ENCODE peak calls at places on chromosomes 11 and 22, in seven cellular contexts. O, X, R, I, Z, E and D are unnamed samples.

GRCh38 chr11:79139900-79140299 is 300.9 kb downstream of the TENM4 start:
- DNase-seq in O (no peak), X (no peak), R (no peak), I (no peak), Z (no peak), E (no peak), D (no peak)

GRCh38 chr22:34960005-34960404 is 106.0 kb upstream of the ISX start:
- DNase-seq in O (no peak), X (no peak), R (no peak), I (no peak), Z (no peak), E (no peak), D (no peak)

GRCh38 chr11:110565690-110566336 is 136.1 kb downstream of the FDX1 start:
- DNase-seq in O (peak; percentile 38), X (no peak), R (no peak), I (peak; percentile 11), Z (no peak), E (no peak), D (peak; percentile 76)

GRCh38 chr11:61138940-61139339 is 22.3 kb downstream of the VPS37C start:
- DNase-seq in O (no peak), X (no peak), R (peak; percentile 36), I (no peak), Z (peak; percentile 64), E (no peak), D (no peak)

GRCh38 chr11:22491826-22492225 is 133.8 kb downstream of the FANCF start:
- DNase-seq in O (no peak), X (no peak), R (no peak), I (no peak), Z (no peak), E (no peak), D (no peak)

GRCh38 chr11:27300974-27301373 is 62.0 kb downstream of the CCDC34 start:
- DNase-seq in O (no peak), X (no peak), R (no peak), I (peak; percentile 24), Z (no peak), E (no peak), D (peak; percentile 84)

GRCh38 chr11:121513807-121514206 is 61.0 kb upstream of the SORL1-AS1 start:
- DNase-seq in O (no peak), X (no peak), R (no peak), I (no peak), Z (no peak), E (no peak), D (no peak)

GRCh38 chr11:96376796-96377195 is 12.9 kb downstream of the CCDC82 start:
- DNase-seq in O (no peak), X (no peak), R (no peak), I (no peak), Z (no peak), E (no peak), D (no peak)

GRCh38 chr11:13368041-13368446 is 90.5 kb downstream of the BMAL1 start:
- DNase-seq in O (no peak), X (no peak), R (no peak), I (no peak), Z (no peak), E (no peak), D (peak; percentile 23)

GRCh38 chr11:86918943-86919342 is 36.3 kb downstream of the FZD4 start:
- DNase-seq in O (no peak), X (no peak), R (no peak), I (no peak), Z (no peak), E (no peak), D (no peak)

GRCh38 chr11:2550606-2550970 is 105.8 kb downstream of the KCNQ1 start:
- DNase-seq in O (no peak), X (no peak), R (no peak), I (no peak), Z (no peak), E (no peak), D (no peak)

GRCh38 chr11:111530091-111530490 is 10.4 kb upstream of the LAYN start:
- DNase-seq in O (no peak), X (no peak), R (no peak), I (no peak), Z (no peak), E (no peak), D (peak; percentile 76)

GRCh38 chr11:1230121-1230455 is 7.2 kb downstream of the MUC5B start:
- DNase-seq in O (no peak), X (no peak), R (no peak), I (no peak), Z (peak; percentile 59), E (no peak), D (no peak)

GRCh38 chr11:109023029-109023428 is 358.2 kb downstream of the DDX10 start:
- DNase-seq in O (no peak), X (no peak), R (no peak), I (no peak), Z (no peak), E (no peak), D (no peak)

GRCh38 chr11:75281469-75282095 is 41.0 kb downstream of the TPBGL start:
- DNase-seq in O (no peak), X (no peak), R (no peak), I (no peak), Z (peak; percentile 41), E (no peak), D (no peak)

GRCh38 chr11:111918390-111919256 is at the start of gene C11orf52:
- DNase-seq in O (peak; percentile 83), X (no peak), R (peak; percentile 73), I (peak; percentile 97), Z (peak; percentile 90), E (no peak), D (peak; percentile 79)

GRCh38 chr11:77547863-77548551 is 41.7 kb upstream of the AQP11 start:
- DNase-seq in O (no peak), X (no peak), R (peak; percentile 81), I (peak; percentile 81), Z (no peak), E (no peak), D (peak; percentile 64)

DNA sequence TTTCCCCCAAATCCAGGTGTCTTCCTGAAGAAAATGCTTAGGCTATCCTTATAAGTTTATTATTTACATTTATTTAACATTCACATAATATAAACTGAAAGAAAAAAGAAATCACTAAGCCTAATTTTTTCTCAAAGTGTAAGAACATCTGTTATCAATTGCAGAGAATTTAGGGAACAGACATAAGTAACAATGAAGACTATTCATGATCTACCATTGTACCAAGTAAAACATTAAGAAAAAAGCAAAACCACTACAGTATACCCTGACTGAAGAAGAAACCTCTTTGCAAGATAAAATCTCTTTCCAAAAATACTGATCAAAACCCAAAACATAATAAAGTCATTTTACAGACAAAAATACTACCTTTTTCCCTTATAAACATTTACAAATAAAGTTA is 60.5 kb downstream of the NUP98 start:
- DNase-seq in O (no peak), X (no peak), R (no peak), I (no peak), Z (no peak), E (no peak), D (no peak)
- H3K36me3 ChIP-seq in O (peaks cover 30% of the 10 kb centered on the region), X (peaks cover 83% of the 10 kb centered on the region), R (peaks cover 45% of the 10 kb centered on the region), I (peaks cover 55% of the 10 kb centered on the region), Z (peaks cover 9% of the 10 kb centered on the region), E (no peaks in the 10 kb centered on the region), D (peaks cover 8% of the 10 kb centered on the region)

GRCh38 chr22:49964493-49965290 is 4.1 kb downstream of the PIM3 start:
- DNase-seq in O (peak; percentile 28), X (peak; percentile 21), R (no peak), I (no peak), Z (peak; percentile 74), E (no peak), D (no peak)

GRCh38 chr22:49965291-49966040 is 4.9 kb downstream of the PIM3 start:
- DNase-seq in O (no peak), X (peak; percentile 17), R (no peak), I (no peak), Z (peak; percentile 79), E (no peak), D (no peak)

GRCh38 chr22:49967333-49968241 is 7.0 kb downstream of the PIM3 start:
- DNase-seq in O (peak; percentile 46), X (peak; percentile 49), R (peak; percentile 42), I (no peak), Z (peak; percentile 93), E (peak; percentile 54), D (no peak)

GRCh38 chr22:49966716-49967332 is 6.3 kb downstream of the PIM3 start:
- DNase-seq in O (peak; percentile 66), X (peak; percentile 34), R (peak; percentile 61), I (no peak), Z (peak; percentile 89), E (peak; percentile 15), D (no peak)

GRCh38 chr22:49966041-49966715 is 5.6 kb downstream of the PIM3 start:
- DNase-seq in O (peak; percentile 32), X (no peak), R (no peak), I (no peak), Z (peak; percentile 79), E (no peak), D (no peak)
- TF ChIP-seq CTCF in O (no peak), X (no peak), R (no peak), I (no peak), Z (no peak), E (no peak), D (no peak)

DNA sequence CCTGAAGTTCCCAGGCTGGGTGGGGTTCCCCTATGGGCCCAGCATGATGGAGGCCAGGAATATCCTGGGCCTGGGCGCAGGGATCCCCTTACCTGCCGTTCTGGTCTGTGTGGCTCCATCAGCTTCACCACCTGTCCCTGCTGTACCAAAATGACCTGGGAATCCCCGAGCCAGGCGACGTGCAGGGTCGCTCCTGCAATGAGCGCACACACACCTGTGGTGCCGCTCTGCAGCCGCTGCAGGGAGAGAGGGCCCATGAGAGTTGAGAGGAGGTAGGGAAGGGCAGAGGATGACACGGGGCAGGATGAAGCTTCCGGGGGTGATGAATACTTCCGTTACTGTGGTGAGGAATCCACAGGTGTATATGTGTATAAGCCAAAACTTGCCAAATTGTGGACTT is 21.6 kb downstream of the PPM1F start:
- DNase-seq in O (no peak), X (no peak), R (no peak), I (no peak), Z (no peak), E (no peak), D (no peak)
- H3K36me3 ChIP-seq in O (peaks cover 11% of the 10 kb centered on the region), X (peaks cover 89% of the 10 kb centered on the region), R (peaks cover 9% of the 10 kb centered on the region), I (peaks cover 22% of the 10 kb centered on the region), Z (peaks cover 24% of the 10 kb centered on the region), E (no peaks in the 10 kb centered on the region), D (peaks cover 33% of the 10 kb centered on the region)

GRCh38 chr11:94866936-94867795 is 99.0 kb downstream of the AMOTL1 start:
- DNase-seq in O (no peak), X (no peak), R (no peak), I (no peak), Z (no peak), E (no peak), D (no peak)

GRCh38 chr11:94870422-94870821 is 102.3 kb downstream of the AMOTL1 start:
- DNase-seq in O (no peak), X (no peak), R (no peak), I (no peak), Z (no peak), E (no peak), D (no peak)

GRCh38 chr11:94866231-94866827 is 98.2 kb downstream of the AMOTL1 start:
- DNase-seq in O (no peak), X (no peak), R (no peak), I (no peak), Z (no peak), E (no peak), D (no peak)

GRCh38 chr11:94869186-94869585 is 101.0 kb downstream of the AMOTL1 start:
- DNase-seq in O (no peak), X (no peak), R (no peak), I (no peak), Z (no peak), E (no peak), D (no peak)

DNA sequence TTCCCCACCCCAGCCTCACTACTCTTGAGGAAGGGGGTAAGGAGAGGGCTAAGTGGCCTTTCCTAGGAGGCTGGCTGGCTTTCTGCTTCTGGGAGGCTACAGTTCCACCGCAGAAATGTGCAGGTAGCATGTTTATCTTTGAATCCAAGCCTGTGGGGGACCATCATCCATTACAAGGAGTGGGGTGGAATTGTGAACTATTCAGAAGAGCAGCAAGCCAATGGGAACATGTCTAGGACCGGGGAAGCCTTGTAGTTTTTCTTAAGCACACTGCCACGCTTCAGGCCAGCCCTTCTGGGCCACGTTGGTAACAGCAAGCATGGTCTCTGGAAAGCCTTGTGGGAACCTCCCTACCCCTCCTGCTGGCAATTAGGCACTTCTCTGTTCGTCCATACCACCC is 100.3 kb downstream of the AMOTL1 start:
- DNase-seq in O (no peak), X (no peak), R (no peak), I (no peak), Z (no peak), E (no peak), D (no peak)
- TF ChIP-seq CTCF in O (no peak), X (no peak), R (no peak), I (no peak), Z (no peak), E (no peak), D (no peak)